ENCODE peak calls at places on chromosome 11, in four cellular contexts. N is NCI-H345, O is NCI-H1092, L is left cardiac atrium. C is an unnamed sample.

GRCh38 chr11:20609727-20610707 is 10.6 kb downstream of the SLC6A5 start:
- DNase-seq in N (peak), L (peak), O (peak), C (peak)

GRCh38 chr11:63913866-63914830 is 2.8 kb downstream of the RCOR2 start:
- DNase-seq in L (no peak), O (no peak), N (no peak), C (no peak)

GRCh38 chr11:119729581-119730346 is 764 bp upstream of the NECTIN1 start:
- DNase-seq in L (peak), O (no peak), N (no peak), C (peak)

GRCh38 chr11:128523616-128524015 is 63.7 kb downstream of the ETS1 start:
- DNase-seq in L (no peak), O (no peak), N (no peak), C (no peak)

GRCh38 chr11:61429691-61430582 is at the start of the genes CPSF7 and SDHAF2:
- DNase-seq in O (peak), L (peak), N (peak), C (peak)

GRCh38 chr11:9386086-9386485 is 1.6 kb downstream of the IPO7 start:
- DNase-seq in N (no peak), O (no peak), L (no peak), C (no peak)

GRCh38 chr11:33733978-33734377 is 2.2 kb downstream of the CD59 start:
- DNase-seq in N (no peak), O (no peak), L (no peak), C (no peak)

GRCh38 chr11:90803366-90803765 is 580.5 kb upstream of the CHORDC1 start:
- DNase-seq in L (no peak), N (no peak), O (no peak), C (no peak)

C was measured in endodermal cell.